ENCODE peak calls at places on chromosomes 4 and X, in seven cellular contexts. Y, I, U, W, A, Z and V are unnamed samples.

GRCh38 chr4:10421344-10422055 is 35.7 kb downstream of the ZNF518B start:
- DNase-seq in U (no peak), I (no peak), Z (no peak), Y (no peak), W (no peak), A (no peak), V (no peak)

GRCh38 chr4:5376015-5376414 is 324.7 kb downstream of the STK32B start:
- DNase-seq in I (no peak), A (no peak), Y (no peak), U (no peak), Z (no peak), W (no peak), V (no peak)

GRCh38 chrX:54950730-54951375 is 30.2 kb downstream of the TRO start:
- DNase-seq in W (no peak), Z (no peak), A (no peak), I (no peak), U (no peak), Y (no peak), V (no peak)

GRCh38 chrX:7334253-7334935 is 186.4 kb upstream of the PUDP start:
- DNase-seq in A (no peak), W (no peak), Y (no peak), Z (no peak), I (no peak), U (no peak), V (no peak)

GRCh38 chr4:107760281-107760947 is 40.4 kb upstream of the PAPSS1 start:
- DNase-seq in U (no peak), A (no peak), W (no peak), Y (peak), Z (no peak), I (no peak), V (no peak)

GRCh38 chr4:163681208-163681821 is 186.8 kb downstream of the TMA16 start:
- DNase-seq in Z (peak), I (no peak), U (no peak), A (no peak), Y (no peak), W (no peak), V (peak)

GRCh38 chr4:52937829-52938228 is 75.7 kb downstream of the RASL11B start:
- DNase-seq in A (no peak), Y (no peak), W (no peak), Z (no peak), U (no peak), I (no peak), V (no peak)

GRCh38 chrX:66191563-66191962 is 27.5 kb downstream of the HEPH start:
- DNase-seq in A (no peak), I (no peak), Y (no peak), U (no peak), Z (no peak), W (no peak), V (no peak)

GRCh38 chrX:52363247-52363883 is 5.5 kb upstream of the XAGE2 start:
- DNase-seq in Y (no peak), Z (no peak), W (no peak), A (no peak), U (no peak), I (no peak), V (no peak)

DNA sequence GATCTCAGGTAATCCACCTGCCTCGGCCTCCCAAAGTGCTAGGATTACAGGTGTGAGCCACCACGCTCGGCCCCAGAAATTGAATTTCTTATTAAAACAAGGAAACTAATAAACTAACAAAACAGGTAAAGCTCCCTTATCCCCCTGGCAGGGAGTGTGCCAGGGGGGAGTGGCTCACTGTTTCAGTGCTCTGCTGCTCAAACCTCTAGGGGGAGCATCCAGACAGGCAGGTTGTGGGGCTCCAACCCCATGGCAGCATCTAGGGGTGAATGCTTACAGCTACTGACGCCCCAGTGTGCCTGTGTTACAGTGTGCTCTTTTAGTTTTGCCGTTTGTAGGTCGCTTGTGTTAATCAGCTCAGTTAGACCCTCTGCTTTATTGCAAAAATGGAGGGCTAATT is 605.0 kb downstream of the GABRG1 start:
- DNase-seq in Z (no peak), W (no peak), U (no peak), Y (no peak), A (no peak), I (no peak), V (no peak)
- TF ChIP-seq CTCF in Z (no peak), W (no peak), U (no peak), Y (no peak), A (no peak), I (no peak), V (no peak)

DNA sequence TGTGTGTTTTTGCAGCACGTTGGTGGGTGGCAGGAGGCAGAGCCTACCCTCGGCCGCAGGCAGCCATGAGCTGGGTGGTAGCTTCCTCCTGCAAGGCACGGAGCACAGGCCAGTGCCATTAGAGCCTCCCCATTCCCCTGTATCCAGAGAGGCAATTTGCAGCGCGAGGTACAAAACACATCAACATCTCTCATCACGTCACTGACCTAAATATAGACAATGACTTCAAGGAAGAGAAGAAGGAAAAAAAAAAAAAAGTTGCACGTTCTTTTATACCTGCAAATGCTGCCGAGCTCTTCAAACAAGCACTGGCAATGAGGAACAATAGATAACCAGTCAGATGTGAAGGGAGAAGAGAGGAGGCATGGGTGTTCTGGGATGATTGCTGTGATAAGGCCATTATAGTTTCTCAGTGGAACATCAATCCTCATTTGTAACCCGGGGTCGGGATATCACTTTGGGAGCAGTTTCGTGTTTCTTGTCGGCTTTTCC is 159.9 kb downstream of the MGST2 start:
- DNase-seq in Y (no peak), U (no peak), I (no peak), Z (no peak), W (no peak), A (no peak), V (no peak)
- TF ChIP-seq CTCF in Y (no peak), U (no peak), I (no peak), Z (no peak), W (no peak), A (no peak), V (no peak)

GRCh38 chr4:157291071-157291470 is 70.5 kb downstream of the GRIA2 start:
- DNase-seq in W (no peak), U (no peak), A (no peak), I (no peak), Y (no peak), Z (no peak), V (no peak)
- TF ChIP-seq CTCF in W (no peak), U (peak), A (no peak), I (no peak), Y (no peak), Z (no peak), V (no peak)

GRCh38 chr4:126582737-126583136 is 1050.0 kb upstream of the INTU start:
- DNase-seq in A (no peak), I (no peak), U (no peak), Z (no peak), Y (no peak), W (no peak), V (no peak)

GRCh38 chr4:126583509-126583908 is 1049.2 kb upstream of the INTU start:
- DNase-seq in I (no peak), Y (no peak), Z (no peak), A (no peak), U (no peak), W (no peak), V (no peak)
- TF ChIP-seq CTCF in I (no peak), Y (no peak), Z (peak), A (no peak), U (peak), W (peak), V (no peak)

DNA sequence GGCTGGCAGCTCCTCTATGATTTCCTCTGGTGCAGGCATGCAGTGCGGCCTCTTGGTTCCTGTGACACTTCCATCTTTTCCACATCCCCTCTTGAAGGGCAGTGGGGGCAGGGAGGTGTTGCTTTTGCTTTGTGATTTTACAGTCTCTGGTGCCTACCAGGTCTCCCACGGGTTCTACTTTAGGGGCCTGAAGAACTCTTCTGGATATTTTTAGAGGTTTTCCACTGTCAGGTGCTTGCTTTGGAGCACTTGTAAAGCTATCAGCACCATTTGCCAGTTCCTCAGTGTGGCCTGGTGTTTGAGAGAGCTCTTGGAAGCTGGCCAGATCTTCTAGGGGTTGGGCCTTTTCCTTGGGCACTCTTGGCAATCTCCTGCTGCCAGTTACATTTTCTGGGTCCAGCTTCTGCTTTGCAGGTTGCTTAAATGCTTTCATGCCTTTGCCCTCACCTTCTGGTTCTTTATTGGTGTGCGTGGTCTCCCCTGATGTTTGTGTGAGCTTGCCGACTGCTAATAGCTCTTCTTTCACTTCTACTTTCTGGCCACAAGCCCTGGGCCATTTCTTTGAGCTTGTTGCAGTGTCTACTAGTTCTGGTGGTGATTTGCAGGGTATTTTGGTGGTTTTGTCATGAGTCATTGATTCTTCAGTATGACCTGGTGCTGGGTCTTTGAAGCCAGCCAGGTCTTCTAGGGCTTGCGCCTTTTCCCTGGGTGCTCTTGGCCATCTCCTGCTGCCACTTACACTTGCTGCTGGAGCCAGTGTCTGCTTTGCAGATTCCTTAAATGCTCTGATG is 11.4 kb upstream of the CHST7 start:
- DNase-seq in W (peak), Z (peak), U (no peak), Y (peak), I (no peak), A (no peak), V (no peak)
- TF ChIP-seq CTCF in W (no peak), Z (no peak), U (no peak), Y (no peak), I (no peak), A (no peak), V (no peak)

GRCh38 chrX:113001836-113002235 is 161.2 kb upstream of the AMOT start:
- DNase-seq in Z (peak), Y (no peak), U (no peak), A (no peak), W (no peak), I (no peak), V (no peak)
- TF ChIP-seq CTCF in Z (no peak), Y (no peak), U (peak), A (no peak), W (no peak), I (no peak), V (no peak)

GRCh38 chr4:140047017-140047640 is 106.9 kb downstream of the MAML3 start:
- DNase-seq in U (no peak), Z (no peak), I (no peak), W (peak), A (peak), Y (no peak), V (no peak)

GRCh38 chr4:140049924-140050681 is 103.9 kb downstream of the MAML3 start:
- DNase-seq in W (no peak), A (no peak), Y (no peak), Z (peak), U (no peak), I (no peak), V (no peak)

GRCh38 chr4:140048419-140049022 is 105.5 kb downstream of the MAML3 start:
- DNase-seq in I (no peak), U (no peak), W (no peak), Y (no peak), A (no peak), Z (no peak), V (no peak)

GRCh38 chr4:140047781-140048180 is 106.2 kb downstream of the MAML3 start:
- DNase-seq in I (no peak), U (no peak), A (no peak), Y (no peak), W (no peak), Z (no peak), V (no peak)

GRCh38 chr4:140049024-140049923 is 104.7 kb downstream of the MAML3 start:
- DNase-seq in I (peak), Z (peak), Y (no peak), A (peak), U (no peak), W (peak), V (no peak)
- TF ChIP-seq CTCF in I (no peak), Z (no peak), Y (no peak), A (peak), U (peak), W (peak), V (no peak)

DNA sequence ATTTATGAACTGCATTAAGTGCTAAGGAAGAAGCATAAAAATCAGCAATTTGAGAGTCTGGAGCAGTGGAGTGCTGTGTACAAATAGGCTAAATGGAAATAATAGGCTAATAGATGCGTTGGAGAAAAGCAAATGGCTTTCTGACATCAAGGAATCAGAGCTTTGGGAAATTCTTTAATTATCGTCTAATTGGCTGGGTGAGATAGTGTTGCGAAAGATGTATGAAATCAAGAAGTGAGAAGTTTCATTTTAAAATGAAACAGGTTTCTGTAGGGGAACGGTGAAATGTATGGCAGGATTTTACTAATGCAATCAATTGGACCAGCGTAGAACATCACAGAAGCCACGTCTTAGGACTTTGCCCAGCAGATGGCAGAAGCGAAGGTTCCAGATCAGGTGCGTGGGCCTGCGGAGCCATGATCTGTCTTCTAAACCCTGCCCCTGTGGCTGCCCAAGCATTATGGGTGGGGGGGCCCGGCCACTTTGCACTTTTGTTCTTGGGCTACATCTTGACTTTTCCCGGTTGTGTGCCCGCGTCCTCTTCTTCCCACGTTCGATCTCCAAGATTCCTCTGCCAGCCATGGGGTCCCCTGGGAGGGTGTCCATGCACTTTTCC is 118.5 kb upstream of the SHISA3 start:
- DNase-seq in Y (no peak), I (no peak), Z (no peak), U (no peak), W (no peak), A (no peak), V (no peak)
- TF ChIP-seq CTCF in Y (no peak), I (no peak), Z (no peak), U (no peak), W (no peak), A (no peak), V (no peak)